ENCODE peak calls at places on chromosomes 1 and 21, in six cellular contexts. I is tibial nerve, A is right lobe of liver, Y is body of pancreas, K is heart left ventricle, J is spleen. Z is an unnamed sample.

GRCh38 chr1:186736971-186737685 is 56.9 kb upstream of the PTGS2 start:
- DNase-seq in K (no peak), I (no peak), A (no peak), J (no peak), Y (no peak), Z (no peak)

GRCh38 chr1:119380983-119381662 is 12.5 kb downstream of the HAO2 start:
- DNase-seq in J (no peak), A (peak; percentile 58), Y (no peak), I (no peak), K (no peak), Z (no peak)

GRCh38 chr1:151885479-151885878 is 23.8 kb downstream of the THEM4 start:
- DNase-seq in Y (no peak), A (no peak), K (no peak), I (no peak), J (no peak), Z (no peak)

GRCh38 chr1:210250998-210251679 is 18.5 kb downstream of the SERTAD4 start:
- DNase-seq in Y (peak; percentile 25), I (no peak), K (peak; percentile 54), J (no peak), A (no peak), Z (no peak)

GRCh38 chr1:36523850-36524249 is 41.1 kb upstream of the CSF3R start:
- DNase-seq in I (no peak), A (peak; percentile 23), Y (no peak), K (no peak), J (no peak), Z (no peak)

GRCh38 chr1:162632234-162632666 is at the start of gene DDR2:
- DNase-seq in I (peak; percentile 75), Y (peak; percentile 24), A (no peak), K (peak; percentile 64), J (no peak), Z (peak; percentile 78)

GRCh38 chr21:45952974-45953373 is 28.6 kb upstream of the COL6A1 start:
- DNase-seq in I (no peak), J (no peak), K (peak; percentile 44), A (no peak), Y (no peak), Z (no peak)

GRCh38 chr1:40796939-40797667 is 13.5 kb downstream of the KCNQ4 start:
- DNase-seq in A (no peak), I (no peak), Y (peak; percentile 32), J (no peak), K (peak; percentile 90), Z (no peak)

GRCh38 chr1:156726549-156727226 is 1.6 kb upstream of the METTL25B start:
- DNase-seq in K (no peak), I (no peak), J (no peak), A (no peak), Y (peak; percentile 48), Z (peak; percentile 75)

GRCh38 chr1:109910123-109910962 is at the start of gene CSF1:
- DNase-seq in J (peak; percentile 88), I (peak; percentile 85), Y (peak; percentile 71), A (peak; percentile 82), K (peak; percentile 83), Z (peak; percentile 80)

GRCh38 chr1:231312389-231312788 is 25.3 kb downstream of the EXOC8 start:
- DNase-seq in Y (no peak), A (peak; percentile 24), J (no peak), I (no peak), K (no peak), Z (no peak)

GRCh38 chr1:245609354-245609753 is 454.6 kb downstream of the KIF26B start:
- DNase-seq in I (no peak), K (no peak), A (no peak), Y (no peak), J (no peak), Z (no peak)
- H3K4me3 ChIP-seq in I (no peak overlapping the region), K (no peak overlapping the region), A (no peak overlapping the region), Y (no peak overlapping the region), J (no peak overlapping the region), Z (no peak overlapping the region)

DNA sequence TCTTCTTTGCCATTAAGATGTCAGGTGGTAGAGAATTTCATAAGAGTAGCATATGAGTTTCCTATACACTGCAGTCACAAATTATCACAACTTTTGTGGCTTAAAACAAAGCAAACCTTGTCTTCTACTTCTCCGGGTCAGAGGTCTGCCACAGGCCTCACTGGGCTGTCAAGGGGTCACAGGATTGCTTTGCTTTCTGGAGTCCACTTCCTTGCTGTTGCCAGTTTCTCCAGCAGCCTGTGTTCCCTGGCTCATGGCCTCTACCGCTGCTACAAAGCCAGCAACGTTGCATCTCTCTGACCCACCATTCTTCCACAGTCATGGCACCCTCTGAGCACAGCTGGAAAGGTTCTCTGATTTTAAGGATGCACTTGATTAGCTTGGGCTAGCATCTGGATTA is 6.5 kb upstream of the BACE2 start:
- DNase-seq in A (no peak), J (no peak), I (no peak), K (no peak), Y (no peak), Z (no peak)
- TF ChIP-seq POLR2A in A (no peak), J (no peak), I (no peak), K (no peak), Y (no peak), Z (no peak)

GRCh38 chr1:171740987-171741871 is 636 bp downstream of the VAMP4 start:
- DNase-seq in K (peak; percentile 39), J (no peak), Y (peak; percentile 36), A (peak; percentile 59), I (peak; percentile 28), Z (peak; percentile 74)
- TF ChIP-seq CTCF in K (no peak), J (peak; percentile 22), Y (peak; percentile 18), A (peak; percentile 21), I (no peak), Z (peak; percentile 24)

GRCh38 chr1:200029035-200029623 is 1.6 kb downstream of the NR5A2 start:
- DNase-seq in Y (peak; percentile 77), J (peak; percentile 81), K (peak; percentile 42), A (peak; percentile 74), I (no peak), Z (peak; percentile 51)
- H3K4me3 ChIP-seq in Y (peak overlapping the region; percentile 68), J (peak overlapping the region; percentile 40), K (peak overlapping the region; percentile 59), A (peak overlapping the region; percentile 56), I (peak overlapping the region; percentile 42), Z (peak overlapping the region; percentile 51)

DNA sequence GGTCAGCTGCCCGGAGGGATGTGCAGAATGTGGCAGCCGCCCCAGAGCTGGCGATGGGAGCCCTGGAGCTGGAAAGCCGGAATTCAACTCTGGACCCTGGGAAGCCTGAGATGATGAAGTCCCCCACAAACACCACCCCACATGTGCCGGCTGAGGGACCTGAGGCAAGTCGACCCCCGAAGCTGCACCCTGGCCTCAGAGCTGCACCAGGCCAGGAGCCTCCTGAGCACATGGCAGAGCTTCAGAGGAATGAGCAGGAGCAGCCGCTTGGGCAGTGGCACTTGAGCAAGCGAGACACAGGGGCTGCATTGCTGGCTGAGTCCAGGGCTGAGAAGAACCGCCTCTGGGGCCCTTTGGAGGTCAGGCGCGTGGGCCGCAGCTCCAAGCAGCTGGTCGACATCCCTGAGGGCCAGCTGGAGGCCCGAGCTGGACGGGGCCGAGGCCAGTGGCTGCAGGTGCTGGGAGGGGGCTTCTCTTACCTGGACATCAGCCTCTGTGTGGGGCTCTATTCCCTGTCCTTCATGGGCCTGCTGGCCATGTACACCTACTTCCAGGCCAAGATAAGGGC is 33.5 kb upstream of the LHX4 start:
- DNase-seq in K (no peak), A (no peak), I (no peak), J (no peak), Y (no peak), Z (no peak)
- TF ChIP-seq POLR2A in K (no peak), A (no peak), I (no peak), J (no peak), Y (no peak), Z (no peak)

GRCh38 chr1:47971385-47971784 is 25.8 kb downstream of the TRABD2B start:
- DNase-seq in K (no peak), A (no peak), I (no peak), J (no peak), Y (no peak), Z (no peak)

GRCh38 chr1:47970882-47971281 is 26.3 kb downstream of the TRABD2B start:
- DNase-seq in K (no peak), Y (no peak), J (no peak), A (no peak), I (no peak), Z (no peak)

GRCh38 chr1:47975302-47975921 is 21.8 kb downstream of the TRABD2B start:
- DNase-seq in K (no peak), Y (no peak), J (no peak), I (no peak), A (no peak), Z (no peak)

GRCh38 chr1:47976267-47976666 is 20.9 kb downstream of the TRABD2B start:
- DNase-seq in Y (no peak), J (no peak), I (no peak), K (no peak), A (no peak), Z (no peak)

GRCh38 chr1:47972864-47973437 is 24.2 kb downstream of the TRABD2B start:
- DNase-seq in K (no peak), I (no peak), J (no peak), Y (no peak), A (no peak), Z (peak; percentile 22)
- TF ChIP-seq CTCF in K (peak; percentile 11), I (no peak), J (no peak), Y (no peak), A (no peak), Z (peak; percentile 27)